ENCODE peak calls at places on chromosomes 13 and 19, in five cellular contexts. I is HepG2, N is H1, O is NT2/D1, R is GM12878. W is an unnamed sample.

GRCh38 chr13:29190298-29190697 is 370.2 kb downstream of the MTUS2 start:
- DNase-seq in I (no peak), N (no peak), O (no peak), R (no peak), W (no peak)

GRCh38 chr19:13507053-13507611 is 853 bp upstream of the CACNA1A start:
- DNase-seq in I (no peak), N (peak; percentile 59), O (no peak), R (no peak), W (no peak)

GRCh38 chr19:13705928-13706447 is 58.3 kb upstream of the MRI1 start:
- DNase-seq in I (no peak), N (no peak), O (no peak), R (no peak), W (no peak)

GRCh38 chr13:88937381-88937780 is 1266.2 kb downstream of the SLITRK5 start:
- DNase-seq in I (no peak), N (no peak), O (no peak), R (no peak), W (no peak)

GRCh38 chr13:30846311-30846710 is 59.8 kb upstream of the MEDAG start:
- DNase-seq in I (no peak), N (no peak), O (no peak), R (no peak), W (no peak)

GRCh38 chr19:6126335-6126974 is 9.0 kb upstream of the ACSBG2 start:
- DNase-seq in I (peak; percentile 67), N (no peak), O (no peak), R (peak; percentile 71), W (peak; percentile 66)

GRCh38 chr19:15436012-15436825 is 13.5 kb downstream of the WIZ start:
- DNase-seq in I (no peak), N (no peak), O (no peak), R (no peak), W (no peak)

GRCh38 chr13:51912091-51912490 is 50.3 kb downstream of the CCDC70 start:
- DNase-seq in I (no peak), N (no peak), O (no peak), R (no peak), W (no peak)

GRCh38 chr19:35300340-35300649 is 8.3 kb downstream of the MAG start:
- DNase-seq in I (no peak), N (no peak), O (no peak), R (no peak), W (no peak)

GRCh38 chr13:45518525-45519235 is 53.9 kb downstream of the COG3 start:
- DNase-seq in I (no peak), N (no peak), O (no peak), R (no peak), W (no peak)

GRCh38 chr19:4089400-4089908 is 22.8 kb upstream of the ZBTB7A start:
- DNase-seq in I (no peak), N (no peak), O (no peak), R (no peak), W (no peak)

GRCh38 chr13:99383946-99384345 is 76.7 kb upstream of the GPR183 start:
- DNase-seq in I (no peak), N (no peak), O (no peak), R (no peak), W (no peak)

GRCh38 chr13:36344886-36345437 is 1.2 kb downstream of the SPART start:
- DNase-seq in I (no peak), N (no peak), O (no peak), R (no peak), W (no peak)

GRCh38 chr13:44431150-44431549 is 57.5 kb downstream of the SERP2 start:
- DNase-seq in I (peak; percentile 70), N (peak; percentile 41), O (no peak), R (no peak), W (no peak)

GRCh38 chr13:59384154-59384553 is 779.6 kb downstream of the DIAPH3 start:
- DNase-seq in I (no peak), N (no peak), O (no peak), R (no peak), W (no peak)

GRCh38 chr13:113059891-113060290 is 45.7 kb upstream of the F7 start:
- DNase-seq in I (no peak), N (no peak), O (no peak), R (no peak), W (no peak)
- TF ChIP-seq SUZ12 in I (no peak), N (no peak), O (no peak), R (no peak), W (no peak)

GRCh38 chr13:72539925-72540324 is 187.5 kb downstream of the MZT1 start:
- DNase-seq in I (no peak), N (no peak), O (no peak), R (no peak), W (no peak)
- TF ChIP-seq SUZ12 in I (no peak), N (no peak), O (no peak), R (no peak), W (no peak)

DNA sequence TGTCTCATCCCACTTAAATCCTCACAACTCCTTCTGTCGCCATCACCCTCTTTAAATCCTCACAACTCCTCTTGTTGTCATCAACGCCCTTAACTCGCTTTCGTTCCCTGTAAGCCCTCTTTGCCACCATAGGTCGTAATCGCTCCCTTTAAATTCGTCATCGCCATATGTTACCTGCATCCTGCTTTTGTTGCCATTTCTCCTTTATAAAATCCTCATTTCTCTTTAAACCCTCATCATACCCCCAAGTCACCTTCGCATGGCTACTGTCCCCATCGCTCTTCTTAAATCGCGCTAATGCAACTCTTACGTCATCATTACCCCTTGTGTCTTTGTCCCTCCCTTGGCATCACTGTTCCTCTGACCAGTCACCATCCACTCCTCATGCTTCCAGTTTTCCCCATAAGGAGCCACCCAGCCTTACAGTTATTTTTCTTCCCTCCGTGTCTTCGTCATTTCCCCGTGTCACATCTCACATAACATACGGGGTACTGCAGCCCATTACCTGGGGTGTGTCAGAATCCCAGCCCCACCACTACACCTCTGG is 539 bp downstream of the PLD3 start:
- DNase-seq in I (peak; percentile 8), N (no peak), O (no peak), R (no peak), W (no peak)
- TF ChIP-seq SUZ12 in I (no peak), N (no peak), O (no peak), R (no peak), W (no peak)

GRCh38 chr13:94181461-94182107 is 297.9 kb downstream of the DCT start:
- DNase-seq in I (peak; percentile 54), N (no peak), O (no peak), R (no peak), W (no peak)
- TF ChIP-seq SUZ12 in I (no peak), N (no peak), O (no peak), R (no peak), W (no peak)

GRCh38 chr13:110352735-110353134 is 45.7 kb downstream of the COL4A2 start:
- DNase-seq in I (no peak), N (peak; percentile 85), O (no peak), R (no peak), W (peak; percentile 17)
- TF ChIP-seq SUZ12 in I (no peak), N (no peak), O (no peak), R (no peak), W (no peak)